ENCODE peak calls at places on chromosome 6, in four cellular contexts. T is effector memory CD4-positive, alpha-beta T cell; L is choroid plexus epithelial cell; Q is K562. Y is an unnamed sample.

GRCh38 chr6:150516199-150516598 is 83.5 kb upstream of the PLEKHG1 start:
- DNase-seq in T (no peak), L (no peak), Q (no peak), Y (no peak)

GRCh38 chr6:33139596-33140206 is 52.6 kb downstream of the COL11A2 start:
- DNase-seq in T (no peak), L (no peak), Q (no peak), Y (no peak)

GRCh38 chr6:139336994-139337393 is 37.5 kb downstream of the CITED2 start:
- DNase-seq in T (no peak), L (no peak), Q (no peak), Y (no peak)

GRCh38 chr6:74733830-74734591 is 471.8 kb downstream of the COL12A1 start:
- DNase-seq in T (no peak), L (peak; percentile 46), Q (no peak), Y (no peak)

GRCh38 chr6:21158149-21158548 is 435.4 kb upstream of the SOX4 start:
- DNase-seq in T (no peak), L (no peak), Q (peak; percentile 19), Y (no peak)

GRCh38 chr6:21887301-21888185 is 294.0 kb downstream of the SOX4 start:
- DNase-seq in T (no peak), L (peak; percentile 79), Q (no peak), Y (no peak)

GRCh38 chr6:2579789-2580570 is 170.7 kb downstream of the MYLK4 start:
- DNase-seq in T (no peak), L (no peak), Q (no peak), Y (no peak)

GRCh38 chr6:168838000-168838399 is 397.0 kb downstream of the SMOC2 start:
- DNase-seq in T (no peak), L (no peak), Q (no peak), Y (no peak)

GRCh38 chr6:16948376-16948775 is 153.5 kb upstream of the STMND1 start:
- DNase-seq in T (no peak), L (peak; percentile 64), Q (no peak), Y (no peak)

GRCh38 chr6:152386131-152386530 is 251.0 kb downstream of the SYNE1 start:
- DNase-seq in T (no peak), L (no peak), Q (no peak), Y (no peak)

GRCh38 chr6:137452331-137452894 is 41.8 kb downstream of the OLIG3 start:
- DNase-seq in T (no peak), L (peak; percentile 66), Q (no peak), Y (no peak)

GRCh38 chr6:116876635-116877611 is at the start of gene RFX6:
- DNase-seq in T (no peak), L (no peak), Q (peak; percentile 29), Y (no peak)

GRCh38 chr6:16700202-16700997 is 60.9 kb downstream of the ATXN1 start:
- DNase-seq in T (peak; percentile 23), L (no peak), Q (no peak), Y (no peak)

GRCh38 chr6:36677059-36677749 is 1.3 kb upstream of the CDKN1A start:
- DNase-seq in T (no peak), L (peak; percentile 42), Q (no peak), Y (no peak)

GRCh38 chr6:159249150-159249549 is 80.0 kb downstream of the FNDC1 start:
- DNase-seq in T (no peak), L (no peak), Q (no peak), Y (no peak)

GRCh38 chr6:97186416-97186999 is 96.5 kb downstream of the MMS22L start:
- DNase-seq in T (peak; percentile 41), L (peak; percentile 83), Q (peak; percentile 50), Y (peak; percentile 35)

GRCh38 chr6:163647624-163648023 is 233.1 kb downstream of the QKI start:
- DNase-seq in T (no peak), L (no peak), Q (no peak), Y (no peak)

GRCh38 chr6:170091000-170091638 is 199.8 kb downstream of the DLL1 start:
- DNase-seq in T (no peak), L (no peak), Q (no peak), Y (no peak)

GRCh38 chr6:21005816-21006553 is 471.7 kb downstream of the CDKAL1 start:
- DNase-seq in T (no peak), L (peak; percentile 86), Q (no peak), Y (no peak)

GRCh38 chr6:5066456-5067093 is 18.6 kb upstream of the PPP1R3G start:
- DNase-seq in T (no peak), L (no peak), Q (no peak), Y (no peak)

GRCh38 chr6:45979311-45979710 is 36.3 kb downstream of the CLIC5 start:
- DNase-seq in T (no peak), L (no peak), Q (no peak), Y (no peak)

GRCh38 chr6:75602897-75603395 is 1.3 kb downstream of the SENP6 start:
- DNase-seq in T (no peak), L (no peak), Q (peak; percentile 16), Y (no peak)

GRCh38 chr6:146111864-146112263 is 83.0 kb downstream of the GRM1 start:
- DNase-seq in T (no peak), L (no peak), Q (no peak), Y (no peak)

GRCh38 chr6:48826884-48827701 is 636.0 kb downstream of the MMUT start:
- DNase-seq in T (no peak), L (peak; percentile 89), Q (no peak), Y (no peak)

GRCh38 chr6:113829702-113830058 is 27.5 kb upstream of the MARCKS start:
- DNase-seq in T (no peak), L (peak; percentile 70), Q (no peak), Y (no peak)

GRCh38 chr6:111263837-111264236 is 176.5 kb downstream of the SLC16A10 start:
- DNase-seq in T (no peak), L (peak; percentile 58), Q (peak; percentile 71), Y (no peak)

GRCh38 chr6:47247227-47247797 is 62.4 kb downstream of the TNFRSF21 start:
- DNase-seq in T (no peak), L (peak; percentile 47), Q (peak; percentile 42), Y (peak; percentile 19)

GRCh38 chr6:117232191-117232590 is 33.2 kb upstream of the VGLL2 start:
- DNase-seq in T (no peak), L (no peak), Q (no peak), Y (no peak)

GRCh38 chr6:108888052-108888451 is 39.8 kb downstream of the ARMC2 start:
- DNase-seq in T (no peak), L (no peak), Q (no peak), Y (no peak)

GRCh38 chr6:6674872-6675271 is 86.4 kb downstream of the LY86 start:
- DNase-seq in T (no peak), L (no peak), Q (peak; percentile 66), Y (no peak)

GRCh38 chr6:10404107-10404798 is 10.6 kb downstream of the TFAP2A start:
- DNase-seq in T (peak; percentile 71), L (peak; percentile 94), Q (peak; percentile 99), Y (peak; percentile 96)

GRCh38 chr6:10407674-10408054 is 7.2 kb downstream of the TFAP2A start:
- DNase-seq in T (no peak), L (no peak), Q (no peak), Y (no peak)

GRCh38 chr6:10404799-10405524 is 9.9 kb downstream of the TFAP2A start:
- DNase-seq in T (no peak), L (no peak), Q (peak; percentile 52), Y (no peak)

GRCh38 chr6:10407018-10407673 is 7.7 kb downstream of the TFAP2A start:
- DNase-seq in T (no peak), L (no peak), Q (no peak), Y (no peak)

DNA sequence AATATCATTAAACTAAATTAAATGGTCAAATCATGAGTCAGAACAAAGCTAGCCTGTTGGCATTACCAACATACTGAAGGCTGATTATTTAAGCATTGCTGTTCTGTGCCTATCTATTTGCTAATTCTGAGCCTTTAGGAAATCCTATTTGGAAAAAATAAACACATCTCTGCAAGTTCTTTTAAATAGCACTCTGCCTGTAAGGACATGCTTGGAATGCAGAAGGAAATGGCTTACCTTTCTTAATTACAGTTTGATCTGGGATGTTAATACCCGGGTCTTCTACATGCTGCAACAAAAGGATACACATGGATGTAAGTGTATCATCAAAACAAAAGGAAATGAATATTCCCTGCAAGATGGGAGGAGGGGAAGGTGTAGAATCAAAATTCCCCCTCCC is 8.3 kb downstream of the TFAP2A start:
- DNase-seq in T (no peak), L (no peak), Q (no peak), Y (no peak)
- H3K4me3 ChIP-seq in T (no peak overlapping the region), L (no peak overlapping the region), Q (no peak overlapping the region), Y (no peak overlapping the region)

DNA sequence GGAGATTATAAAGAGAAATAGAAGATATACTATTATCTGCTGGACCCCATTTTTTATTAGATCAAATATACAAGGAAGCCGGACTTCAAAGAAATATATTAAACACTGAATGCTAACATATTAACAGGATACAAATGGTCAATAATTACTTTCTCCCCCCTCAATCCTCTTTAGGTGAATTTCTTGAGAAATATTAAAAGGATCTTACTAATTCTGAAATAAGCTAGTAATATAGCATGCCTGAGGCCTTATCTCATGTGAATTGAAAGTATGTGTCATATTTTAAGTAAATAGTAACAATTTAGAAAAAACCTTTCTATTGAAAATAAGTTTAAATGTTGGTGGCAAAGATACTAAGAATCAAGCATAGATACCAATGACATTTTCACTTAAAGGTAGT is 954.7 kb upstream of the MAN1A1 start:
- DNase-seq in T (no peak), L (no peak), Q (no peak), Y (no peak)
- H3K4me3 ChIP-seq in T (no peak overlapping the region), L (no peak overlapping the region), Q (no peak overlapping the region), Y (no peak overlapping the region)

DNA sequence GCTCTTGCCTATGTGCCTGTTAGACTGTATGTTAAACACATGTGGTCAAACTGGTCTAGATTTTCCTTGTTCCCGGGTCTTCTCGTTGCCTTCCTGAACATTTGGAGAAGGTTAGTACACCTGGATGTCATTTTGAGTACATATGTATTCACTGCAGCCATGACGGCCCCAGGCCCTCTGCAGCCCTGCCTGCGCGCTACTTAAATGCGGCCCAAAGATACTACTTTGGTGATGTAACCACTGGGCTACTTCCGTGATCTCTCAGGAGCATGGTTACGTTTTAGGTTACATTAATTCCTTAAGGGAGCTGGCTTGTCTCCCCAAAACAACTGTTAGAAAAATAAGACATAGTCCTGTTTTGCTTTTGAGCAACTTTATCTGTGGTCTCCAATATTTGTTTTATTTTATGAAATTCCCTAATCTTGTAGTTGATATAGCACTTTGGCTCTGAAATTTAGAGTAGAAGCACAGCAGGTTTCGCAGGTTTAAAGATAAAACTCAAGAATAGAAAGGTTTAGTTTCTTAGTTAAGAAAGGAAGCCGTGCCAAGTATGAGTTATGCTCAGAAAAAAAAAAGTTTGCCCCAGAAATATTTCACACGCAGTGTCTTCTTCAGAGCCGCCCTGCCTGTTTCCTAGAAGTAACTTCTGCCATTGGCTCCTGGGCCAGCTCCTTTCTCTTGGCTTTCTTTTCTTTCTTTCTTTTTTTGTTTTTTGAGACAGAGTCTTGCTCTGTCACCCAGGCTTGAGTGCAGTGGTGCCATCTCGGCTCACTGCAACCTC is 38.1 kb downstream of the TIAM2 start:
- DNase-seq in T (no peak), L (peak; percentile 51), Q (no peak), Y (no peak)
- H3K4me3 ChIP-seq in T (no peak overlapping the region), L (no peak overlapping the region), Q (no peak overlapping the region), Y (no peak overlapping the region)

GRCh38 chr6:98287876-98288275 is 546.5 kb upstream of the POU3F2 start:
- DNase-seq in T (no peak), L (no peak), Q (no peak), Y (no peak)
- H3K4me3 ChIP-seq in T (no peak overlapping the region), L (no peak overlapping the region), Q (no peak overlapping the region), Y (no peak overlapping the region)